ENCODE peak calls at places on chromosomes 3 and 15, in nine cellular contexts. F, G, D, M, Q, V, R, W and A are unnamed samples.

GRCh38 chr3:129260606-129261005 is 11.2 kb downstream of the COPG1 start:
- DNase-seq in F (no peak), G (no peak), D (no peak), M (no peak), Q (no peak), V (no peak), R (no peak), W (no peak), A (no peak)

GRCh38 chr15:90883526-90883931 is 775 bp upstream of the FES start:
- DNase-seq in F (no peak), G (no peak), D (no peak), M (no peak), Q (no peak), V (no peak), R (peak; percentile 53), W (no peak), A (no peak)

GRCh38 chr3:98971183-98971681 is 69.7 kb upstream of the DCBLD2 start:
- DNase-seq in F (peak; percentile 97), G (no peak), D (no peak), M (peak; percentile 78), Q (no peak), V (no peak), R (no peak), W (no peak), A (peak; percentile 93)

GRCh38 chr3:162738778-162739177 is 1242.2 kb downstream of the OTOL1 start:
- DNase-seq in F (no peak), G (no peak), D (no peak), M (no peak), Q (no peak), V (no peak), R (no peak), W (no peak), A (no peak)

GRCh38 chr3:23709987-23710386 is 95.8 kb upstream of the UBE2E1 start:
- DNase-seq in F (no peak), G (no peak), D (no peak), M (no peak), Q (no peak), V (no peak), R (no peak), W (no peak), A (no peak)

GRCh38 chr3:30408105-30408557 is 198.3 kb upstream of the TGFBR2 start:
- DNase-seq in F (no peak), G (no peak), D (no peak), M (no peak), Q (no peak), V (no peak), R (no peak), W (no peak), A (no peak)

GRCh38 chr3:157574580-157574979 is 71.4 kb upstream of the VEPH1 start:
- DNase-seq in F (no peak), G (no peak), D (no peak), M (no peak), Q (no peak), V (no peak), R (no peak), W (no peak), A (peak; percentile 16)

GRCh38 chr15:39363761-39364586 is 216.9 kb upstream of the THBS1 start:
- DNase-seq in F (no peak), G (no peak), D (no peak), M (no peak), Q (no peak), V (no peak), R (no peak), W (no peak), A (no peak)

DNA sequence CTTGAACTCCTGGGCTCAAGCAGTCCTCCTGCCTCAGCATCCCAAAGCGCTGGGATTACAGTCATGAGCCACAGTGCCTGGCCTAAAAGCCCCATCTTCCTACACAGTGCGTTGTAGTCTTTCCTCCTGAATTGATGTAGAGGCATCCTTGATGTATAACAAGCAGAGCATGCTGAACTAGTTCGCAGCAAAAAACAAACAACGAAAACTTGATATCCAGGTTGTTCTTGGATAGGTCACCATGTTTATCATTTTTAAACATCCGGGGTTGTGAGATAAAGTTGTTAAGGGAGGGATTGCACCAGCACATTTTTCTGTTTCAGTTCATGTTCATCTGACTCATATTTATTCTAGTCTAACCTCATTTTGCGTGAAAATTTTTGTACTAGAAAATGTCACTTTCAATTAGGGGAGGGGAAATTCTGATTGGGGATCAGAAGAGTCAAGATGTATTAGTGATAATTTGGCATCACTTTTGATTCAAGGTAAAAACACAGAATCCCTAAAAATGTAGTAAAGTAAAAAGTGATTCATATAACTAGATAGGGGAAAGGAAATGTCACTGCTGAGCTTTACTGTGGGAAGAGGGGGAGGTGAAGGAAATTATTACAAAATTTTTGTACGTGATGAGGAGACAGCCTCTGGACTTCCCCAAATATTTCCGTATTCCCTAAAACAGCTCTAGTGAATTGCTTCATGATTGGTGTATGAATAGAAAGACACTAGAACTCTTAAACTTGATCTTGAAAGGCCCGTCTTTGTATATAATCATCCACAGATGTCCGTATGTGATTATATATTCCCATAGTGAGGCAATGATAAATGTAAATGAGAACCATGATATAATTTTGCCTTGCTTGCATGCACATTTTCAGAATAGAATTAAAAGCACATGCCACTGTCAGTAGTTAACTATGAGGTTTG is 22.9 kb downstream of the RAB8B start:
- DNase-seq in F (no peak), G (no peak), D (no peak), M (no peak), Q (peak; percentile 67), V (no peak), R (no peak), W (no peak), A (no peak)
- H3K4me3 ChIP-seq in F (no peak overlapping the region), G (no peak overlapping the region), D (no peak overlapping the region), M (no peak overlapping the region), Q (no peak overlapping the region), V (no peak overlapping the region), R (no peak overlapping the region), W (no peak overlapping the region), A (no peak overlapping the region)

GRCh38 chr3:48899298-48899697 is 616 bp upstream of the SLC25A20 start:
- DNase-seq in F (no peak), G (no peak), D (no peak), M (no peak), Q (no peak), V (no peak), R (no peak), W (no peak), A (no peak)

GRCh38 chr3:48897401-48898376 is 993 bp downstream of the SLC25A20 start:
- DNase-seq in F (no peak), G (no peak), D (no peak), M (no peak), Q (no peak), V (peak; percentile 58), R (no peak), W (no peak), A (no peak)

GRCh38 chr3:48896991-48897390 is 1.7 kb downstream of the SLC25A20 start:
- DNase-seq in F (no peak), G (no peak), D (no peak), M (no peak), Q (no peak), V (no peak), R (no peak), W (no peak), A (no peak)

DNA sequence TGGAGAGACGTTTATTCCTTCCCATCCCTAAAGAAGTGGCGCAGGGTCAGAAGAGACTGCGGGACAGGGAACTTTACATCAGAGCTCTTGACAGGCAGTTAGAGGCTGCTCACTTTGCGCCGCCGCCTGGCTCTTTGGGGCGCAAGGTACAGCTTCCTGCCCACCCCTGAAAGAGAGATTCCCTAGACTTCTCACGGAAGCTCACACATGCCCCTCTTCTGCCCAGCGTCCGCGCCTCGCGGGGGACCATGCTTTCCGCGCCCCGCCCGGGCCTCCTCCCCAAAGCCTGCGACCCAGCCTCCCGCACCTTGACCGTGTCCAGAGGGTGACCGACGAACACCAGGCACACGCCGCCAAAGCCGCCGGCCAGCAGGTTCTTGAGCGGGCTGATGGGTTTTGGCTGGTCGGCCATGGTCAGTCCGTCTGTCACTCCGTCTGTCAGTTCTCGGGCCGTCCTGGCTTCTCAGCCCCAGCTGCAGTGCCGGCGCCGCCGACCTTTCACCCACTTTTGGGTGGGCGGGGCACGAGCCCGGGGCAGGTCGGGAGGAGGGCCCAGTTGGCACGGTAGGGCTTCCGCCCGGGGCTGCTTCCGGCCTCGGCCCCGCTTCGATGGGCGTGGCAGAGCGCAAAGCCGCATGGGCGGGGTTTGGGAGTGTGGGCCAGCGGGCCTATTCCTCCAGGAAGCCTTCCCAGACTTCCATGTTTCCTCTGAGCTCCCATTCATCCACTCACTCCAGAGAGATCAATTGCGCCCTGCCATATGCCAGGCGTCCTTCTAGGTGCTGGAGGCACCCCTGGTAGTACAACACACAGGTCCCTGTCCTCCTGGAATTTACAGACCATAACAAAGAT is at the start of gene SLC25A20:
- DNase-seq in F (peak; percentile 75), G (peak; percentile 93), D (peak; percentile 78), M (peak; percentile 87), Q (peak; percentile 64), V (peak; percentile 89), R (peak; percentile 97), W (peak; percentile 92), A (no peak)
- TF ChIP-seq CTCF in F (no peak), G (no peak), D (no peak), M (no peak), Q (no peak), V (no peak), R (no peak), W (no peak), A (no peak)

GRCh38 chr15:98872777-98873176 is 134.8 kb downstream of the PGPEP1L start:
- DNase-seq in F (no peak), G (no peak), D (no peak), M (peak; percentile 95), Q (no peak), V (no peak), R (no peak), W (no peak), A (no peak)

GRCh38 chr15:98870788-98871187 is 136.8 kb downstream of the PGPEP1L start:
- DNase-seq in F (no peak), G (no peak), D (no peak), M (no peak), Q (no peak), V (no peak), R (peak; percentile 77), W (peak; percentile 70), A (no peak)

GRCh38 chr15:98866503-98866902 is 141.1 kb downstream of the PGPEP1L start:
- DNase-seq in F (no peak), G (no peak), D (no peak), M (peak; percentile 77), Q (no peak), V (no peak), R (no peak), W (no peak), A (no peak)

GRCh38 chr15:98865397-98866339 is 141.9 kb downstream of the PGPEP1L start:
- DNase-seq in F (peak; percentile 38), G (peak; percentile 67), D (peak; percentile 34), M (peak; percentile 94), Q (no peak), V (peak; percentile 78), R (peak; percentile 89), W (peak; percentile 79), A (no peak)

DNA sequence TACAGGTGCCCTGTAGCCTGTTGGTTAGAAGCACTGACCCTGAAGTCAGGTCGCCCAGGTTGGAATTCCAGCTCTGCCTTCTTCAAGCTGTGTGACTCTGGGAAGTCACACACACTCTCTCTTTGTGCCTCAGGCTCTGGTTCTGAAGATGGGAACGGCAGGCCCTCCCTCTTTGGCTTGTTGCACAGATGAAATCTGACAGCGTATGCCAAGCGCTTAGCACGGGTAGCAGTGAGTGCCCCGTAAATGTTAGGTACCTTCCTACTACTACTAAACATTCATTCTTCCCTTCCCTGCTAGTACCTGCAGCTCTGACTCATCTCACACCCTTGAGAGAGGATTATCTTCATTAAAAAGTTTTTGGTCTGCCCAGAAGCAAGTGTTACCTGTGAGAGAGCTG is 139.0 kb downstream of the PGPEP1L start:
- DNase-seq in F (no peak), G (no peak), D (no peak), M (peak; percentile 50), Q (no peak), V (no peak), R (no peak), W (no peak), A (no peak)
- H3K4me3 ChIP-seq in F (no peak overlapping the region), G (no peak overlapping the region), D (no peak overlapping the region), M (no peak overlapping the region), Q (no peak overlapping the region), V (no peak overlapping the region), R (no peak overlapping the region), W (no peak overlapping the region), A (no peak overlapping the region)

DNA sequence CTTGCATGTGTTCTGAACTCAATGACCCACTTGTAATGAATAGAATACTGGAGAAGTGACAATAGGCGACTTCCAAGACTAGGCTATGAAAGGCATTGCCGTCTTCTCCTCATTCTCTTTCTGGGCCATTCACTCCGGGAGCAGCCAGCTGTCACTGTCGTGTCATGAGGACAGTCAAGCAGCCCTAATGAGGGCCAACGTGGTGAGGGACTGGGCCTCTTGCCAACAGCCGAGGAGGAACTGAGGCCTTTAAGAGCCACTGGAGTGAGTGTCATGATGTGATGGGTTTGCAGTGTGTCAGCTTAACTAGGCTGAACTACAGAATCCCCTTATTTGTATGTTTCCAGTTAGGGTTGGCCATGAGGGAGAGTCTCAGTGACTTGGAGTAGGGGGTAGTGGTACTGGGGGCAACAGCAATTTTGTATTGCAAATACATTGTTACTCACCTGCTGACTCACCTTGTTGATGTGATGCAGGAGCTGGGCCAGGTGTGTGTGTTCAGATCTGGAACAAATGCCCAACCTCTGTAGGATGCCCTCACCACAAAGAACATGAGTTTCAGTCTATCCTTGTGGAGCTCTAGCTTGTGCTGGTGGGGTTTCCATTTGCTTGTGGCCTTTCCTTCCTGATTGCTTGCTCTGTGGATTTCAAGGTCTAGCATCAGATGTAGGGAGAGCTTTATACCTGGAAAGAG is 188.5 kb upstream of the PROK2 start:
- DNase-seq in F (no peak), G (no peak), D (no peak), M (no peak), Q (no peak), V (no peak), R (no peak), W (peak; percentile 31), A (no peak)
- TF ChIP-seq CTCF in F (no peak), G (no peak), D (no peak), M (no peak), Q (no peak), V (no peak), R (no peak), W (no peak), A (no peak)